ENCODE peak calls at places on chromosomes 6 and 20, in ten cellular contexts. H is upper lobe of right lung; Q is lower leg skin; I is H9; Y is astrocyte of the cerebellum; T is activated CD8-positive, alpha-beta memory T cell treated with anti-CD3 and anti-CD28 coated beads for 4 hours; F is GDM1; A is GM12892; Z is natural killer cell; M is nucleus accumbens. X is an unnamed sample.
A peak's percentile ranks its signal among the peaks of the same experiment; 100 is the strongest.

GRCh38 chr6:107819976-107820551 is 4.0 kb downstream of the SCML4 start:
- DNase-seq in F (no peak), T (no peak), A (no peak), Y (no peak), I (peak; percentile 49), Z (no peak), Q (peak; percentile 24), H (no peak), M (no peak), X (no peak)

GRCh38 chr6:50718566-50718965 is 5.2 kb downstream of the TFAP2D start:
- DNase-seq in Y (no peak), Z (no peak), M (no peak), Q (no peak), I (no peak), T (no peak), A (no peak), F (no peak), H (no peak), X (no peak)

GRCh38 chr20:41386502-41387427 is 20.1 kb upstream of the EMILIN3 start:
- DNase-seq in Y (no peak), M (no peak), A (no peak), H (no peak), Q (no peak), Z (no peak), F (no peak), T (no peak), I (no peak), X (no peak)

GRCh38 chr6:150857906-150858365 is 7.6 kb upstream of the MTHFD1L start:
- DNase-seq in I (no peak), T (no peak), F (no peak), M (no peak), Q (no peak), Y (no peak), A (no peak), H (no peak), Z (no peak), X (no peak)

GRCh38 chr6:6320901-6321300 is 439 bp upstream of the F13A1 start:
- DNase-seq in T (no peak), F (no peak), H (no peak), Q (no peak), Z (no peak), I (peak; percentile 34), A (no peak), M (no peak), Y (no peak), X (no peak)

GRCh38 chr20:6212903-6213302 is 90.1 kb upstream of the FERMT1 start:
- DNase-seq in Q (no peak), A (peak; percentile 0), M (no peak), H (no peak), I (peak; percentile 30), F (no peak), Y (no peak), T (no peak), Z (no peak), X (no peak)

GRCh38 chr6:43687437-43688347 is at the start of gene MRPS18A:
- DNase-seq in A (peak; percentile 76), H (peak; percentile 93), I (peak; percentile 89), Z (peak; percentile 70), Q (peak; percentile 73), F (peak; percentile 47), M (peak; percentile 69), Y (no peak), T (peak; percentile 53), X (peak; percentile 80)

GRCh38 chr6:90179190-90180169 is 117.2 kb downstream of the BACH2 start:
- DNase-seq in Y (no peak), Q (no peak), F (no peak), H (no peak), A (no peak), I (no peak), T (no peak), Z (no peak), M (no peak), X (peak; percentile 20)

GRCh38 chr6:10401004-10401536 is 13.8 kb downstream of the TFAP2A start:
- DNase-seq in H (no peak), I (no peak), T (no peak), F (no peak), A (no peak), Z (no peak), Q (no peak), Y (no peak), M (no peak), X (no peak)

GRCh38 chr20:60003776-60004175 is 45.6 kb downstream of the CDH26 start:
- DNase-seq in A (no peak), Y (no peak), Z (no peak), Q (no peak), H (no peak), F (no peak), M (no peak), I (no peak), T (no peak), X (no peak)

GRCh38 chr6:126535585-126535984 is 195.7 kb downstream of the CENPW start:
- DNase-seq in A (no peak), I (no peak), Z (no peak), Q (no peak), M (no peak), T (no peak), Y (peak; percentile 82), F (no peak), H (no peak), X (no peak)

GRCh38 chr6:165676435-165677068 is 13.5 kb upstream of the PDE10A start:
- DNase-seq in F (no peak), H (no peak), M (no peak), I (peak; percentile 53), Q (no peak), A (no peak), T (no peak), Z (no peak), Y (no peak), X (no peak)

GRCh38 chr6:136506124-136506799 is 44.0 kb downstream of the MAP7 start:
- DNase-seq in T (no peak), H (no peak), Q (no peak), I (no peak), Y (no peak), Z (no peak), A (no peak), F (no peak), M (no peak), X (no peak)

GRCh38 chr6:5866547-5867051 is 140.1 kb downstream of the NRN1 start:
- DNase-seq in Q (no peak), H (no peak), Y (peak; percentile 19), F (no peak), I (no peak), M (no peak), Z (no peak), T (no peak), A (no peak), X (peak; percentile 10)

GRCh38 chr6:96626749-96627353 is 63.9 kb downstream of the FHL5 start:
- DNase-seq in Y (peak; percentile 23), F (no peak), T (no peak), M (no peak), I (no peak), Z (no peak), Q (no peak), H (no peak), A (no peak), X (peak; percentile 34)

GRCh38 chr20:17343631-17344447 is 117.0 kb downstream of the PCSK2 start:
- DNase-seq in Y (no peak), H (no peak), M (no peak), A (no peak), F (no peak), T (no peak), I (no peak), Z (no peak), Q (no peak), X (no peak)

GRCh38 chr20:44215125-44215524 is 4.6 kb upstream of the OSER1 start:
- DNase-seq in T (peak; percentile 38), F (peak; percentile 47), Z (peak; percentile 55), H (peak; percentile 78), Y (no peak), I (peak; percentile 78), A (no peak), Q (peak; percentile 37), M (peak; percentile 23), X (peak; percentile 69)

GRCh38 chr6:116330511-116330910 is 40.2 kb upstream of the DSE start:
- DNase-seq in A (no peak), M (no peak), Y (no peak), T (no peak), H (no peak), I (no peak), Z (no peak), Q (no peak), F (no peak), X (no peak)

GRCh38 chr20:56348306-56348695 is 10.5 kb upstream of the FAM210B start:
- DNase-seq in F (no peak), M (no peak), H (no peak), A (no peak), T (no peak), Z (no peak), I (no peak), Q (no peak), Y (no peak), X (no peak)

GRCh38 chr6:148021135-148021534 is 321.5 kb upstream of the SASH1 start:
- DNase-seq in H (no peak), Y (no peak), T (no peak), M (no peak), Z (no peak), F (no peak), Q (no peak), A (no peak), I (no peak), X (no peak)

GRCh38 chr6:97240222-97240621 is 42.8 kb downstream of the MMS22L start:
- DNase-seq in F (no peak), M (no peak), H (no peak), Y (peak; percentile 5), A (no peak), Q (no peak), Z (no peak), I (no peak), T (no peak), X (no peak)

GRCh38 chr6:143598466-143599080 is 79.2 kb upstream of the PHACTR2 start:
- DNase-seq in F (peak; percentile 46), Z (no peak), Q (no peak), T (no peak), A (no peak), I (no peak), H (no peak), M (no peak), Y (no peak), X (peak; percentile 88)

GRCh38 chr6:157550114-157550989 is 169.4 kb downstream of the ZDHHC14 start:
- DNase-seq in Q (no peak), H (no peak), Y (no peak), T (no peak), Z (peak; percentile 68), A (no peak), F (no peak), I (no peak), M (no peak), X (no peak)

GRCh38 chr6:29949934-29950333 is 7.6 kb downstream of the HLA-A start:
- DNase-seq in I (no peak), Z (no peak), M (no peak), A (no peak), T (no peak), Q (no peak), F (no peak), Y (no peak), H (no peak), X (no peak)

GRCh38 chr20:1397710-1398109 is 4.9 kb upstream of the FKBP1A start:
- DNase-seq in Y (no peak), A (no peak), T (no peak), H (no peak), I (no peak), Z (no peak), Q (no peak), M (no peak), F (no peak), X (peak; percentile 22)

GRCh38 chr20:2816583-2817340 is 598 bp downstream of the TMEM239 start:
- DNase-seq in Z (no peak), F (no peak), I (peak; percentile 74), A (no peak), M (no peak), H (peak; percentile 59), T (no peak), Q (no peak), Y (no peak), X (peak; percentile 52)

GRCh38 chr20:34150616-34151015 is 38.6 kb upstream of the EIF2S2 start:
- DNase-seq in H (no peak), Z (no peak), Q (no peak), Y (no peak), T (no peak), I (no peak), A (no peak), M (no peak), F (no peak), X (no peak)

GRCh38 chr20:21106171-21106694 is at the start of gene LINC00237:
- DNase-seq in Z (no peak), A (no peak), F (no peak), Y (no peak), H (no peak), T (no peak), I (peak; percentile 39), Q (no peak), M (no peak), X (no peak)